ENCODE peak calls at places on chromosomes 2 and 18, in six cellular contexts. Q is HCT116, R is GM12892, D is Peyer's patch, L is transverse colon, T is testis. I is an unnamed sample.

GRCh38 chr2:12227941-12228608 is 481.6 kb downstream of the LPIN1 start:
- DNase-seq in Q (no peak), R (no peak), D (no peak), L (no peak), T (no peak), I (no peak)

GRCh38 chr2:8244634-8245033 is 437.2 kb upstream of the ID2 start:
- DNase-seq in Q (no peak), R (no peak), D (no peak), L (no peak), T (no peak), I (no peak)

GRCh38 chr18:38563396-38563980 is 997.9 kb upstream of the CELF4 start:
- DNase-seq in Q (no peak), R (no peak), D (no peak), L (no peak), T (no peak), I (no peak)

GRCh38 chr2:1784087-1784486 is 39.8 kb upstream of the PXDN start:
- DNase-seq in Q (no peak), R (no peak), D (no peak), L (no peak), T (no peak), I (no peak)

GRCh38 chr2:130342533-130343275 is at the start of gene IMP4:
- DNase-seq in Q (peak), R (peak), D (peak), L (peak), T (peak), I (peak)

GRCh38 chr2:85886585-85886984 is 2.2 kb downstream of the ST3GAL5 start:
- DNase-seq in Q (no peak), R (no peak), D (no peak), L (peak), T (peak), I (peak)

GRCh38 chr2:6864938-6865345 is 765 bp downstream of the CMPK2 start:
- DNase-seq in Q (no peak), R (no peak), D (peak), L (peak), T (peak), I (no peak)

GRCh38 chr2:186381573-186381972 is 104.5 kb upstream of the ZC3H15 start:
- DNase-seq in Q (no peak), R (no peak), D (no peak), L (no peak), T (no peak), I (no peak)

GRCh38 chr2:121697108-121697631 is 39.5 kb downstream of the NIFK start:
- DNase-seq in Q (no peak), R (no peak), D (no peak), L (no peak), T (no peak), I (no peak)

GRCh38 chr18:73099759-73100158 is 232.0 kb upstream of the NETO1 start:
- DNase-seq in Q (no peak), R (no peak), D (no peak), L (no peak), T (no peak), I (no peak)

GRCh38 chr18:49168970-49169619 is 218.3 kb upstream of the SMAD7 start:
- DNase-seq in Q (no peak), R (no peak), D (peak), L (peak), T (no peak), I (no peak)

GRCh38 chr2:114709936-114710850 is 267.8 kb downstream of the DPP10 start:
- DNase-seq in Q (no peak), R (no peak), D (no peak), L (no peak), T (no peak), I (no peak)

GRCh38 chr2:216354236-216354788 is 18.0 kb downstream of the MARCHF4 start:
- DNase-seq in Q (no peak), R (no peak), D (no peak), L (no peak), T (no peak), I (no peak)

GRCh38 chr2:85427300-85427699 is 8.8 kb downstream of the SH2D6 start:
- DNase-seq in Q (no peak), R (no peak), D (no peak), L (peak), T (no peak), I (no peak)

GRCh38 chr18:28086530-28087172 is 90.3 kb downstream of the CDH2 start:
- DNase-seq in Q (no peak), R (no peak), D (no peak), L (no peak), T (no peak), I (no peak)

GRCh38 chr18:32126538-32126937 is 34.9 kb downstream of the RNF138 start:
- DNase-seq in Q (no peak), R (no peak), D (no peak), L (no peak), T (no peak), I (no peak)

GRCh38 chr18:69889009-69889408 is 58.7 kb downstream of the CD226 start:
- DNase-seq in Q (no peak), R (no peak), D (no peak), L (no peak), T (no peak), I (no peak)

GRCh38 chr2:234494361-234495075 is 2.4 kb downstream of the ARL4C start:
- DNase-seq in Q (no peak), R (no peak), D (no peak), L (no peak), T (no peak), I (peak)

GRCh38 chr2:154844513-154844912 is 146.0 kb downstream of the KCNJ3 start:
- DNase-seq in Q (no peak), R (no peak), D (no peak), L (no peak), T (no peak), I (no peak)

GRCh38 chr2:11697103-11697871 is 27.3 kb upstream of the NTSR2 start:
- DNase-seq in Q (no peak), R (no peak), D (peak), L (no peak), T (peak), I (peak)

GRCh38 chr2:215137741-215138340 is 585 bp downstream of the ABCA12 start:
- DNase-seq in Q (peak), R (no peak), D (no peak), L (no peak), T (no peak), I (peak)

GRCh38 chr2:7044253-7045250 is 127.3 kb downstream of the RNF144A start:
- DNase-seq in Q (peak), R (peak), D (no peak), L (peak), T (peak), I (peak)

GRCh38 chr2:109326306-109326705 is 197.3 kb downstream of the SH3RF3 start:
- DNase-seq in Q (no peak), R (no peak), D (no peak), L (no peak), T (no peak), I (no peak)

GRCh38 chr2:37376421-37377186 is 32.2 kb downstream of the QPCT start:
- DNase-seq in Q (peak), R (peak), D (no peak), L (peak), T (no peak), I (no peak)

GRCh38 chr2:26619649-26620605 is 21.2 kb downstream of the CIB4 start:
- DNase-seq in Q (no peak), R (no peak), D (no peak), L (no peak), T (peak), I (no peak)

GRCh38 chr2:203052539-203052938 is 37.9 kb downstream of the NBEAL1 start:
- DNase-seq in Q (no peak), R (no peak), D (no peak), L (no peak), T (no peak), I (no peak)

GRCh38 chr18:70249118-70249517 is 39.7 kb upstream of the SOCS6 start:
- DNase-seq in Q (no peak), R (no peak), D (no peak), L (no peak), T (no peak), I (no peak)

GRCh38 chr2:127193948-127194267 is 26.2 kb downstream of the CYP27C1 start:
- DNase-seq in Q (no peak), R (no peak), D (no peak), L (no peak), T (no peak), I (no peak)

GRCh38 chr2:158686166-158686792 is 108.8 kb upstream of the DAPL1 start:
- DNase-seq in Q (no peak), R (no peak), D (no peak), L (no peak), T (peak), I (no peak)

GRCh38 chr2:3169106-3169870 is 208.3 kb downstream of the EIPR1 start:
- DNase-seq in Q (no peak), R (no peak), D (no peak), L (peak), T (no peak), I (peak)

GRCh38 chr2:146927080-146927714 is 917.6 kb upstream of the ACVR2A start:
- DNase-seq in Q (peak), R (no peak), D (peak), L (peak), T (peak), I (peak)

GRCh38 chr2:163374282-163374681 is 361.5 kb downstream of the FIGN start:
- DNase-seq in Q (no peak), R (no peak), D (no peak), L (no peak), T (no peak), I (no peak)

GRCh38 chr2:211793783-211794182 is 744.8 kb downstream of the ERBB4 start:
- DNase-seq in Q (no peak), R (no peak), D (no peak), L (no peak), T (no peak), I (no peak)

DNA sequence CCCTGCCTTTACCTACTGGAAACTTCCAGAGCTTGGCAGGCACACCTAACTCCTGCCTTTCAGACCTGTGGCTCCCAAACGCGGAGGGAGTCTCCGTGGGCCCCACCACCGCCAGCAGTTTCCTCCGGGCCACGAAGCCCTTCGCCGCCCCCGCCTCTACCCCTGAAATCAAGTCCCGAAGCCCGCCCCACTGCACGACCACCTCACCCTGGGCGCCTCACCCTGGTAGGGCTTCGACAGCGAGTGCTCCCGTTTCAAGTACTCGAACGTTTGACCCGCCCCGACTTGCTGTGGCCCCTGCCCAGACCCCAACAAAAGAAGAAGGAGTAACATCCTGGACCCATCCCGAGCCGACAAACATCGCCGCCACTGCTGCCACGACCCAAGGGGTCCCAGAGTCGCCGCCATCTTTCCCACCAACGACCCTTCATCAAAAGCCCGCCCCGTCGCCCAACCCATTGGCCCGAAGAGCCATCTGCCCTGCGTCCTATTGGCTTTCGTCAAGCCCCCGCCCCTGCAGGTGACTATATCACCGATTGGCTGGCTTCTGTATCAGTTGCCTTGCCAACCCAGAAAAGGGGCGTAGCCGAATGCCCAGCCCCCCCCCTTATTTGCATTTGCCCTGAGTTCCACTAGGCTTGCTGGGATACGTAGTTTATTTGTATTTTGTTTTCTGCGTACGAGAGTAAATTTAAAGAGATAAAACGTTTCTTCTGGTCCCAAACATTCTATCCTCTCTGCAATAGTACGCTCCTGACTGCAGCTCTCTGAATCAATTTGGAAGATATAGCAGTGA is at the start of gene LMAN2L:
- DNase-seq in Q (peak), R (peak), D (peak), L (peak), T (peak), I (peak)
- TF ChIP-seq POLR2A in Q (peak), R (peak), D (no peak), L (peak), T (no peak), I (peak)

GRCh38 chr2:177551989-177552413 is 159.4 kb downstream of the AGPS start:
- DNase-seq in Q (no peak), R (no peak), D (peak), L (no peak), T (peak), I (no peak)

GRCh38 chr2:177553176-177553909 is 160.8 kb downstream of the AGPS start:
- DNase-seq in Q (no peak), R (no peak), D (no peak), L (no peak), T (no peak), I (no peak)

GRCh38 chr2:177554365-177554764 is 161.8 kb downstream of the AGPS start:
- DNase-seq in Q (no peak), R (no peak), D (no peak), L (no peak), T (no peak), I (no peak)

GRCh38 chr2:177550264-177551200 is 158.0 kb downstream of the AGPS start:
- DNase-seq in Q (no peak), R (no peak), D (no peak), L (no peak), T (no peak), I (no peak)

DNA sequence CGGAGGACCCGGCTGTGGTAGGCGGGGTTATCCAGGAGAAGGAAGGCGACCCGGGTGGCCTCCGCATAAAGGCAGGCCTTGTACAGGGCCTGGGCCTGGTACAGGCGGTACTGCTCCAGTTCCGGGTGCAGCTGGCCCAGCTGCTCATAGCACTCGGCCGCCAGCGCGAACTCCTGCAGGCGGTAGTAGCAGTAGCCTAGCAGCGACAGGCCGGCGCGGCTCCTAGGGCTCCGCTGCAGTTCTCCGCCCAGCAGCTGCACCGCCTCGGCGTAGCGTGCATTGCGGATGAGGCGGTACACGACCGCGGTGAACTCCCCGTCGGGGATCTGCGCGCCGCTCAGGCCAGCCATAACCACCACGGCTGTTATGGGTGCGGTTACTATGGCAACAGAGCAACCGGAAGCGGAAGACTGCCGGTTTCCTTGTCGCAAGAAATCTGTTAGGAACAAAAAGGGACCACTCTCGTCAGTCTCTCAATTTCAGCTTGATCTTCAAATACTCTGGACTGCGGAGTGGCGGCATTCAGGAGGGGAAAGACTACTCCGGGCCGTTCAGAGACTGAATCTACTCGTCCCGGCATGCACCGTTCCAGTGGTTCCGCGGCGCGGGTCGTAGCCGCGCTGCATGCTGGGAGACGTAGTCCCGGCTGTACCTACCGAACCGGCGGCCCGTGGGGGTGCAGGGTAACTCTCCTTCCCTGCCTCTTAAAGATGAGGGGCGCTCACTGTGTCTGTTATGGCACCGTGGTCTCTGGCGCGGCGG is 160.0 kb downstream of the AGPS start:
- DNase-seq in Q (peak), R (peak), D (peak), L (peak), T (peak), I (peak)
- TF ChIP-seq POLR2A in Q (peak), R (no peak), D (no peak), L (peak), T (no peak), I (peak)

GRCh38 chr2:200466703-200467418 is 43.0 kb downstream of the KCTD18 start:
- DNase-seq in Q (no peak), R (no peak), D (no peak), L (no peak), T (peak), I (no peak)
- TF ChIP-seq POLR2A in Q (no peak), R (no peak), D (no peak), L (no peak), T (no peak), I (no peak)

DNA sequence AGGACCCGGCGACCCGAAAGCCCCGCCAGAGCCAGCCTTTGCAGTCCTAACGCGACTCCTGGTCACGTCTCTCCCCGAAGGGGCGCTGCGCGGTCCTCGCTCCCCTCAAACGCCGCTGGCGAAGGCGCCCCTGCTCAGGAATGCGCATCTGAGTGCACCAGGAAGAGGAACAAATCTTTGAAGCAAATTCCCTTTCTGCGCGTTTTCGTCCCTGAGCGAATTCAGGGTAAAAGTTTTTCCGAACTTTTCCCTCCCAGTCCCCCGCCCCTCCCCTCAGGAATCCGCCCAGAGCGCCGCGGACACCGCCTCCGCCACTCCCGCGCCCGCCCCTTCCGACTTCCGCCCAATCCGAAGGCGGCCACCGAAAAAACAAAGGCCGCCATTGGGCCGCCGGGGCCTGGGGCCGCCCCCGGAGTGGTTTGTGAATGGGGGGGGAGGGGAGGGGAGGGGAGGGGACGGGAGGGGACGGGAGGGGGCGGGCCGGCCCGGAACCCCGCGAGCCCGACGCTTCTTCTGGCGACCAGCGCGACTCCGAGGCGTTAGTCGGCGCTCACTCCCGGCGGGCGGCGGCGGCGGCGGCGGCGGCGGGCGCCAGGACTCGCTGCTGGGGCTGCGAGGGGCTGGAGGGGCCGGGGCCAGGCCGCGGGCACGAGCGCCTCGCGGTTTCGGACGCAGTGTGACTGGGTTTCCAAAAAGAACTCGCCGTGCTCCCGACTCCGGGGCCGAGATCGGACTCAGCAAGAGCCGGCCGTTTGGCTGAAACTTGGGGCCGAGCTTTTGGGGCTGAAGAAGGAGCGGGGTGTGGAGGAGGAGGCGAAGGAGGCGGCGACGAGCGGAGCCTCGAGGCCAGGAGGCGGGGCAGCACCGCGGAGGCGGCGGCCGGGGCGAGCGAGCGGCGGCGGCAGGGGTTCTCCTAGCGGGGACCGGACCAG is at the start of gene FZD7:
- DNase-seq in Q (peak), R (peak), D (peak), L (peak), T (peak), I (peak)
- TF ChIP-seq POLR2A in Q (peak), R (no peak), D (peak), L (peak), T (no peak), I (peak)

GRCh38 chr2:170973492-170974303 is 44.6 kb downstream of the GORASP2 start:
- DNase-seq in Q (peak), R (peak), D (peak), L (peak), T (peak), I (peak)
- TF ChIP-seq POLR2A in Q (no peak), R (peak), D (peak), L (peak), T (no peak), I (peak)

DNA sequence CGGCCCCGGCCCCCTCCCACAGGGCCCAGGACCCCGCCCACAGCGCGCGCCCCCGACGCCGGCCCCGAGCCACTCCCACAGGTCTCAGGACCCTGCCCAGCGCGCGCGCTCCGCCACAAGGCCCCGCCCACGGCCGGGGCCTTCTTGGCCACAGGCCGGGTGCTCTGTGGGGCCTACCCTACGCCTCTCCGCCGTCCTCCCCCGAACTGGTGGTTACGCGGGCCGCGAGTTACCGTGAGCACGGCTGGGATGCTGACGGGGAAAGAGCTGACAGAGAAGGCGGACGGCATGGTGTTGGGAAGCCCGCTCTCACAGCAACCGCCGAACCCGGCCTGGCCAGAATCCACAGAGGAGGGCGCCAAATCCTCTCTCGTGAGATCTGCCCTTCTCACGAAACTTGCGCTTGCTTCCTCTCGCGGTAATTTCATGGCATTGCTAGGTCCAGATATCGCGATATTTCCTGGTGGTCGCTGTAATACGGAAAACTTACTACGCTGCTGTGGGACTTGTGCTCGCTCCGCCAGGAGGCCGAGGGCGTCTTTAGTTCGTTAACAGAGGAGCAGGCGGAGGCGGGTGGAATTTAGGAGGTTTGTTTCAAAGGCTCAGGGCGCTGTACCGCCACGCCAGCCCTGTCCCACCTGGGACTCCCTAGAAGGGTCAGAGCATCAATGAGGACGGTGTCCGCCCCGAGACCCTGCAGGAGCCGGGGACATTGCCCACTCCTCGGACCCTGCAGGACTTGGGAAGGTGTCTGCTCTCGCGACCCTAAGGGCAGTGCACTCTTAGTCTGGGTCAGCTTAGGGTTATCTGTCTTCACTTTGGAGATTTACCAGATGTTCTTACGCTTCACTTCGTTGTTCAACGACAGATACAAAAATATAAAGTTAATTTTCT is at the start of gene TMEM18:
- DNase-seq in Q (peak), R (peak), D (no peak), L (peak), T (peak), I (peak)
- TF ChIP-seq POLR2A in Q (peak), R (peak), D (peak), L (peak), T (peak), I (peak)